ENCODE peak calls at places on chromosomes 6 and 20, in six cellular contexts. K is SK-N-SH; N is CD8-positive, alpha-beta T cell; X is stomach; G is ovary; D is SJSA1. T is an unnamed sample.

GRCh38 chr6:121506761-121507754 is 71.6 kb downstream of the GJA1 start:
- DNase-seq in N (no peak), G (no peak), D (no peak), X (no peak), K (no peak), T (no peak)

GRCh38 chr20:38373898-38374297 is 27.6 kb downstream of the LBP start:
- DNase-seq in D (no peak), K (no peak), N (no peak), G (no peak), X (no peak), T (no peak)

GRCh38 chr20:62496525-62497218 is 20.9 kb upstream of the GATA5 start:
- DNase-seq in G (no peak), X (no peak), D (no peak), N (peak; percentile 29), K (peak; percentile 90), T (no peak)

GRCh38 chr20:23268792-23269354 is 81.7 kb upstream of the NXT1 start:
- DNase-seq in K (no peak), G (no peak), D (peak; percentile 92), X (no peak), N (no peak), T (no peak)

GRCh38 chr20:38599410-38599882 is 2.2 kb upstream of the ARHGAP40 start:
- DNase-seq in N (no peak), D (no peak), K (peak; percentile 81), X (peak; percentile 85), G (no peak), T (peak; percentile 74)

GRCh38 chr20:62875419-62876355 is 14.1 kb upstream of the TCFL5 start:
- DNase-seq in N (no peak), D (peak; percentile 61), X (peak; percentile 76), G (peak; percentile 69), K (peak; percentile 93), T (peak; percentile 54)

GRCh38 chr6:139657121-139657520 is 282.7 kb upstream of the CITED2 start:
- DNase-seq in G (no peak), K (no peak), N (no peak), X (no peak), D (no peak), T (no peak)

GRCh38 chr20:13119583-13119982 is 101.5 kb upstream of the ISM1 start:
- DNase-seq in X (no peak), G (no peak), K (peak; percentile 51), N (peak; percentile 24), D (peak; percentile 58), T (no peak)

GRCh38 chr20:40562031-40562430 is 127.0 kb downstream of the MAFB start:
- DNase-seq in D (no peak), K (no peak), G (no peak), X (no peak), N (no peak), T (peak; percentile 28)

GRCh38 chr6:113094781-113095180 is 747.7 kb downstream of the RFPL4B start:
- DNase-seq in N (no peak), K (no peak), D (no peak), X (no peak), G (no peak), T (no peak)

GRCh38 chr6:124962617-124963415 is 579 bp downstream of the RNF217 start:
- DNase-seq in G (peak; percentile 69), X (peak; percentile 40), D (peak; percentile 70), K (peak; percentile 26), N (no peak), T (peak; percentile 33)

GRCh38 chr6:157542405-157542943 is 161.5 kb downstream of the ZDHHC14 start:
- DNase-seq in N (no peak), G (no peak), K (no peak), D (no peak), X (no peak), T (no peak)

GRCh38 chr20:16123623-16124022 is 449.6 kb downstream of the KIF16B start:
- DNase-seq in G (no peak), X (no peak), K (no peak), N (no peak), D (peak; percentile 14), T (no peak)

GRCh38 chr20:844473-845225 is 11.1 kb downstream of the FAM110A start:
- DNase-seq in X (peak; percentile 96), N (peak; percentile 93), K (peak; percentile 99), G (peak; percentile 87), D (peak; percentile 53), T (peak; percentile 92)

GRCh38 chr20:36917240-36917639 is 34.3 kb downstream of the SAMHD1 start:
- DNase-seq in N (no peak), K (no peak), D (no peak), X (no peak), G (no peak), T (no peak)

GRCh38 chr20:53503517-53503919 is 90.1 kb downstream of the ZNF217 start:
- DNase-seq in D (no peak), G (no peak), K (no peak), N (no peak), X (no peak), T (no peak)

GRCh38 chr6:42745083-42745637 is 743 bp downstream of the TBCC start:
- DNase-seq in D (no peak), G (peak; percentile 51), K (peak; percentile 47), N (peak; percentile 32), X (peak; percentile 34), T (peak; percentile 77)

GRCh38 chr6:17621003-17621402 is 20.9 kb downstream of the FAM8A1 start:
- DNase-seq in K (no peak), D (no peak), N (no peak), X (no peak), G (no peak), T (no peak)

GRCh38 chr6:17622144-17622543 is 22.0 kb downstream of the FAM8A1 start:
- DNase-seq in N (no peak), G (no peak), D (no peak), K (no peak), X (no peak), T (no peak)

GRCh38 chr6:17629824-17630510 is 29.9 kb downstream of the FAM8A1 start:
- DNase-seq in N (no peak), X (no peak), G (no peak), D (no peak), K (no peak), T (no peak)

GRCh38 chr6:17628873-17629272 is 28.8 kb downstream of the FAM8A1 start:
- DNase-seq in N (no peak), K (no peak), G (no peak), X (no peak), D (no peak), T (no peak)

GRCh38 chr6:17624396-17624795 is 24.3 kb downstream of the FAM8A1 start:
- DNase-seq in K (no peak), D (no peak), N (no peak), G (no peak), X (no peak), T (no peak)
- H3K36me3 ChIP-seq in K (peaks cover 70% of the 10 kb centered on the region), D (peaks cover 89% of the 10 kb centered on the region), N (peaks cover 37% of the 10 kb centered on the region), G (no peaks in the 10 kb centered on the region), X (peaks cover 85% of the 10 kb centered on the region), T (peaks cover 32% of the 10 kb centered on the region)

DNA sequence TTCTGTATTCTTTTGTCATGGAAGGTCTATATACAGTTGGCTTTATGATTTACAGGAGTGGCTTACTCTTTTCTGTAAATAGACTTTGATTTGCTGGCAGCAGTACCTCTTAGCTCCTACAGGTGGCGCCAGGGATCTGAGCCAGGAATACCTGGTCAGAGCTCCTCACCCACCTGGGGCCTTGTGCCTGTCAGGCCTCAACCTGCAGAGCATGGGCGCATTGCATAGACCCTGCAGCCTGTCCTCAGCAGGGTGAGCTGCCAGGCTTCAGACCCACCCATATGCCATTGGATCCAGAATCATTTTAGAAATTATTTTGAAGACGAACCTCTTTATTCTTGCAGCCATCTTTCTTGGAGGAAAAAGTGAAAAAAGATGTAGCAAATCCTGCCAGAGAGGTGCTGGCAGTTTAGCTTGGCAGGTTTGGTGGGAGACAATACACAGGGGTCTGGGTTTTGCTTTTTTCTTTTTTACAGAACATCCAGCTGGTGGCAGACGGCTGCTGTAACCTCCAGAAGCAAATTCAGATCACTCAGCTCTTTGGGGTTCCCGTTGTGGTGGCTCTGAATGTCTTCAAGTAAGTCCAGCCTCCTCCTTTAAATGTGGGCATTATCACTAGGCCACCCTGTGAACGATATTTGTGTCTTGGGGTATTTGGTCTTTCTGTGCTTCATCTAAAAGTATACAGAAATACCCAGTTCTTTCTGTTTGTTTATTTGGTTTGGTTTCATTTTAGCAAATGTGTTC is 149.1 kb downstream of the MTHFD1L start:
- DNase-seq in G (peak; percentile 74), K (peak; percentile 73), D (peak; percentile 78), N (peak; percentile 58), X (peak; percentile 76), T (peak; percentile 80)
- H3K36me3 ChIP-seq in G (no peaks in the 10 kb centered on the region), K (peaks cover 21% of the 10 kb centered on the region), D (peaks cover 36% of the 10 kb centered on the region), N (no peaks in the 10 kb centered on the region), X (peaks cover 24% of the 10 kb centered on the region), T (no peaks in the 10 kb centered on the region)

GRCh38 chr6:85672623-85673022 is 29.9 kb upstream of the SYNCRIP start:
- DNase-seq in X (no peak), D (no peak), G (no peak), N (no peak), K (no peak), T (no peak)

GRCh38 chr6:85672050-85672449 is 29.4 kb upstream of the SYNCRIP start:
- DNase-seq in X (no peak), N (no peak), D (no peak), K (no peak), G (no peak), T (no peak)

GRCh38 chr6:85674604-85675003 is 31.9 kb upstream of the SYNCRIP start:
- DNase-seq in G (no peak), K (no peak), X (no peak), D (no peak), N (no peak), T (no peak)

GRCh38 chr6:85675030-85675819 is 32.5 kb upstream of the SYNCRIP start:
- DNase-seq in K (no peak), N (no peak), G (no peak), X (no peak), D (no peak), T (no peak)

GRCh38 chr6:85673198-85674139 is 30.8 kb upstream of the SYNCRIP start:
- DNase-seq in N (no peak), G (no peak), D (no peak), X (no peak), K (no peak), T (no peak)
- H3K36me3 ChIP-seq in N (no peaks in the 10 kb centered on the region), G (no peaks in the 10 kb centered on the region), D (peaks cover 58% of the 10 kb centered on the region), X (peaks cover 11% of the 10 kb centered on the region), K (peaks cover 34% of the 10 kb centered on the region), T (no peaks in the 10 kb centered on the region)

DNA sequence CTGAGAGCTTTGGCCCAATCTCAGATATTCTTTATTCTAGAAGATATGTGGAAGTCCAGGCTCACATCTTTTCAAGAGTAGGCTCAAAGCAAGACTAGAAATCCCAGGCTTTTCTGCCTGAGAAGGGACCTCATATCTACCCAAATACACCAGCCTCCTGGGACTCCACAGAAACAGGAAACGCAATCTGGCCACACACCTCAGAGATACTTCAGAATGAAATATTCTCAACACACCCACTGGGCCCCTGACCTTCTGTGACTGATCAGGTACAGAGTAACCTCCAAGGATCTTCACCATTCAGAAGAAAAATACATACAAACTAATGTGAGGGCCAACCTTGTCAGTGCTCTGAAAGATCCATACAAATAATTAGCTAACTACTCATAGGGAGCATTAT is 183.2 kb downstream of the HIVEP2 start:
- DNase-seq in D (no peak), K (no peak), G (no peak), N (no peak), X (no peak), T (no peak)
- H3K36me3 ChIP-seq in D (peaks cover 17% of the 10 kb centered on the region), K (peaks cover 31% of the 10 kb centered on the region), G (no peaks in the 10 kb centered on the region), N (peaks cover 38% of the 10 kb centered on the region), X (peaks cover 50% of the 10 kb centered on the region), T (peaks cover 40% of the 10 kb centered on the region)

GRCh38 chr6:82208914-82209313 is 38.6 kb downstream of the IBTK start:
- DNase-seq in N (no peak), G (no peak), D (no peak), K (no peak), X (no peak), T (no peak)
- H3K36me3 ChIP-seq in N (peaks cover under 1% of the 10 kb centered on the region), G (no peaks in the 10 kb centered on the region), D (peaks cover 42% of the 10 kb centered on the region), K (peaks cover 60% of the 10 kb centered on the region), X (peaks cover 69% of the 10 kb centered on the region), T (no peaks in the 10 kb centered on the region)